ENCODE peak calls at places on chromosome 17, in four cellular contexts. P is breast epithelium, Y is H54, D is suprapubic skin. S is an unnamed sample.

GRCh38 chr17:81426676-81427445 is 31.6 kb downstream of the BAHCC1 start:
- DNase-seq in Y (no peak), P (no peak), D (no peak), S (no peak)

GRCh38 chr17:33284022-33284421 is 9.1 kb downstream of the ASIC2 start:
- DNase-seq in P (no peak), D (no peak), Y (no peak), S (no peak)

GRCh38 chr17:18148586-18148985 is 35.0 kb upstream of the ALKBH5 start:
- DNase-seq in Y (no peak), D (no peak), P (no peak), S (no peak)

GRCh38 chr17:68248199-68248825 is 469 bp downstream of the AMZ2 start:
- DNase-seq in P (no peak), Y (no peak), D (no peak), S (no peak)

GRCh38 chr17:65039349-65039988 is 17.1 kb downstream of the GNA13 start:
- DNase-seq in D (no peak), P (no peak), Y (no peak), S (no peak)

GRCh38 chr17:229945-230235 is 48.4 kb upstream of the DOC2B start:
- DNase-seq in Y (no peak), P (no peak), D (peak), S (no peak)

GRCh38 chr17:69810326-69811035 is 264.5 kb upstream of the KCNJ16 start:
- DNase-seq in Y (no peak), D (no peak), P (no peak), S (no peak)

GRCh38 chr17:1999557-2000251 is 25.4 kb downstream of the RTN4RL1 start:
- DNase-seq in Y (no peak), D (no peak), P (peak), S (no peak)

GRCh38 chr17:81031571-81032550 is 3.1 kb upstream of the BAIAP2 start:
- DNase-seq in D (no peak), Y (no peak), P (no peak), S (no peak)

GRCh38 chr17:74228326-74228978 is 15.1 kb downstream of the TTYH2 start:
- DNase-seq in Y (no peak), P (no peak), D (no peak), S (no peak)

GRCh38 chr17:17669081-17669850 is 12.0 kb upstream of the RAI1 start:
- DNase-seq in Y (no peak), P (no peak), D (no peak), S (no peak)

GRCh38 chr17:49387374-49388289 is 25.6 kb upstream of the ZNF652 start:
- DNase-seq in D (no peak), P (no peak), Y (no peak), S (no peak)

GRCh38 chr17:69430488-69430887 is 16.0 kb downstream of the MAP2K6 start:
- DNase-seq in P (no peak), Y (no peak), D (no peak), S (no peak)

GRCh38 chr17:20095366-20096080 is 86.4 kb downstream of the SPECC1 start:
- DNase-seq in P (no peak), Y (peak), D (no peak), S (peak)

GRCh38 chr17:34377078-34377823 is 14.2 kb upstream of the CCL1 start:
- DNase-seq in D (no peak), P (no peak), Y (no peak), S (no peak)

GRCh38 chr17:40307001-40307690 is 1.8 kb upstream of the RARA start:
- DNase-seq in Y (no peak), D (peak), P (no peak), S (no peak)

GRCh38 chr17:83078378-83079339 is 750 bp upstream of the METRNL start:
- DNase-seq in Y (no peak), P (no peak), D (no peak), S (no peak)

GRCh38 chr17:39617446-39618251 is 9.1 kb upstream of the PPP1R1B start:
- DNase-seq in P (peak), Y (peak), D (no peak), S (peak)

GRCh38 chr17:82681547-82681946 is 17.0 kb downstream of the RAB40B start:
- DNase-seq in P (no peak), Y (no peak), D (no peak), S (no peak)

GRCh38 chr17:49990921-49991320 is 4.1 kb downstream of the DLX3 start:
- DNase-seq in P (no peak), Y (no peak), D (peak), S (no peak)

GRCh38 chr17:63703556-63704258 is 3.8 kb upstream of the LIMD2 start:
- DNase-seq in D (peak), Y (no peak), P (no peak), S (no peak)

GRCh38 chr17:21272881-21273839 is 11.4 kb upstream of the MAP2K3 start:
- DNase-seq in P (no peak), D (no peak), Y (no peak), S (peak)
- TF ChIP-seq POLR2A in P (no peak), D (no peak), Y (no peak), S (no peak)

DNA sequence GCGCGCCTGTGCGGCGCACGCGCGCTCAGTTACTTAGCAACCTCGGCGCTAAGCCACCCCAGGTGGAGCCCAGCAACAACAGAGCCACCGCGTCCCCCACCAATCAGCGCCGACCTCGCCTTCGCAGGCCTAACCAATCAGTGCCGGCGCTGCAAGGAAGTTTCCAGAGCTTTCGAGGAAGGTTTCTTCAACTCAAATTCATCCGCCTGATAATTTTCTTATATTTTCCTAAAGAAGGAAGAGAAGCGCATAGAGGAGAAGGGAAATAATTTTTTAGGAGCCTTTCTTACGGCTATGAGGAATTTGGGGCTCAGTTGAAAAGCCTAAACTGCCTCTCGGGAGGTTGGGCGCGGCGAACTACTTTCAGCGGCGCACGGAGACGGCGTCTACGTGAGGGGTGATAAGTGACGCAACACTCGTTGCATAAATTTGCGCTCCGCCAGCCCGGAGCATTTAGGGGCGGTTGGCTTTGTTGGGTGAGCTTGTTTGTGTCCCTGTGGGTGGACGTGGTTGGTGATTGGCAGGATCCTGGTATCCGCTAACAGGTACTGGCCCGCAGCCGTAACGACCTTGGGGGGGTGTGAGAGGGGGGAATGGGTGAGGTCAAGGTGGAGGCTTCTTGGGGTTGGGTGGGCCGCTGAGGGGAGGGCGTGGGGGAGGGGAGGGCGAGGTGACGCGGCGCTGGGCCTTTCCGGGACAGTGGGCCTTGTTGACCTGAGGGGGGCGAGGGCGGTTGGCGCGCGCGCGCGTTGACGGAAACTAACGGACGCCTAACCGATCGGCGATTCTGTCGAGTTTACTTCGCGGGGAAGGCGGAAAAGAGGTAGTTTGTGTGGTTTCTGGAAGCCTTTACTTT is at the start of gene UBB:
- DNase-seq in Y (peak), P (peak), D (peak), S (peak)
- TF ChIP-seq POLR2A in Y (peak), P (peak), D (peak), S (peak)

DNA sequence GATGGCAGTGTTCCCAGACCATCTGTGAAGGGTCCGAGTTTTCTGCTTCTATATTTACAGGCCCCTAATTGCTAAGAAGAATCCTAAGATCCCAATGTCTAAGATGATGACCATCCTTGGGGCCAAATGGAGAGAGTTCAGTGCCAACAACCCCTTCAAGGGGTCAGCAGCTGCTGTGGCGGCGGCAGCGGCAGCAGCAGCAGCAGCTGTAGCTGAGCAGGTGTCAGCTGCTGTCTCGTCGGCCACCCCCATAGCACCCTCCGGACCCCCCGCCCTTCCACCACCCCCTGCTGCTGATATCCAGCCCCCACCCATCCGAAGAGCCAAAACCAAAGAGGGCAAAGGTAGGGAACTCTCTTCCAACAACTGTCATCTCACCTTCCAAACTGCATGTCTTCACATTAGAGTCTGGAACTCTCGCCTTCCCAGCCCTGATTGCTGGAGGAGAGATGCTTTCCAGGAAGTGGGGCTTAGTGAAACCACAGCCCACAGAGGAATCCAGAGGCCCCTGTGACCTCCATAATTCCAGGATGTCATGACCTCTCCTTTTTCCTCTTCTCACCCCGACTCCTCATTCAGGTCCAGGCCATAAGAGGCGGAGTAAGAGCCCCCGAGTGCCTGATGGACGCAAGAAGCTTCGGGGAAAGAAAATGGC is 4.8 kb downstream of the CHD3 start:
- DNase-seq in P (no peak), Y (no peak), D (no peak), S (no peak)
- TF ChIP-seq POLR2A in P (no peak), Y (no peak), D (no peak), S (no peak)

GRCh38 chr17:42277342-42277712 is 1.1 kb upstream of the STAT5B start:
- DNase-seq in P (no peak), D (no peak), Y (no peak), S (no peak)
- TF ChIP-seq POLR2A in P (no peak), D (no peak), Y (no peak), S (no peak)

GRCh38 chr17:77373298-77374169 is 232.8 kb downstream of the SEC14L1 start:
- DNase-seq in P (no peak), D (no peak), Y (no peak), S (no peak)
- TF ChIP-seq POLR2A in P (no peak), D (no peak), Y (no peak), S (no peak)

GRCh38 chr17:58321571-58322525 is 6.7 kb downstream of the TSPOAP1 start:
- DNase-seq in D (no peak), P (no peak), Y (peak), S (no peak)

GRCh38 chr17:58323420-58324408 is 4.9 kb downstream of the TSPOAP1 start:
- DNase-seq in Y (no peak), D (no peak), P (no peak), S (no peak)

GRCh38 chr17:58320570-58321323 is 7.8 kb downstream of the TSPOAP1 start:
- DNase-seq in P (no peak), D (no peak), Y (no peak), S (no peak)

GRCh38 chr17:58324409-58325288 is 3.9 kb downstream of the TSPOAP1 start:
- DNase-seq in P (peak), Y (no peak), D (no peak), S (no peak)

DNA sequence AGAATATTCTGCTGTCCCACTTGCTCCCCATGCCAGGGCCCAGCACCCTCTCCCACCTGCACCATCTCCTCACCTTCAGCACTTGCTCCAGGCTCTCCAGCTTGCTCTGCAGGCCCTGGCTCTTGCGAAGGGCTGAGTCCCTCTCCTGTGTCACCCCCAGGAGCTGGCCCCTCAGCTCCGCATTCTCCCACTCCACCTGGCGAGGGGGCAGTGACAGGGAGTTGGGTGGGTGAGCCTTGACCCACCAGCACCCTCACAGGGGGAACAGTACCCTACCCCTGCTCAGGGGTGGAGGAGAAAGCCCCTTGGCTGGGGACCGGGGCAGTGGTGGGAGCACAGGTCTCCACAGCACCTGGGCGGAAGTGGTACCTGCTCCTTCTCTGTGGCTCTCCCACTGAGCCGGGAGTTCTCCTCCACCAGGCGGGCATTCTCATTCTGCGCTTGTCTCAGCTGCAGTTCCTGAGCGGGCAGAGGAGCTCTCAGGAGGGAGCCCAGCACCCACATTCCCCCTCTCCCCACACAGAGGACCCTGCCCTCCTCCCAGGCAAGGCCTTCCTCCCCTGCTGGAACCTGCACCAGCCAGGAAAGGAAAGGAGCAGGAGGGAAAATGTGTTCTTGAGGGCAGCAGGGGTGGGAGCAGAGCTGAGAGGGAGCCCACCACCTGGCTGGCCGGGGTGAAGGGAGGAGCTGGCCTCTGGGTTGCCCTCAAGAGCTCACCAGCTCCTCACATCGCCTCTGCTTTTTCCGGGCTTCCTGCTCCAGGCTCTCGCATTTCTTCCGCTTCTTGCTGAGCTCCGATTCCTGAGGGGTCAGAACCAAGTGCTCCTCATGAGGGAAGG is 5.8 kb downstream of the TSPOAP1 start:
- DNase-seq in P (no peak), Y (no peak), D (no peak), S (no peak)
- TF ChIP-seq POLR2A in P (no peak), Y (no peak), D (no peak), S (no peak)

DNA sequence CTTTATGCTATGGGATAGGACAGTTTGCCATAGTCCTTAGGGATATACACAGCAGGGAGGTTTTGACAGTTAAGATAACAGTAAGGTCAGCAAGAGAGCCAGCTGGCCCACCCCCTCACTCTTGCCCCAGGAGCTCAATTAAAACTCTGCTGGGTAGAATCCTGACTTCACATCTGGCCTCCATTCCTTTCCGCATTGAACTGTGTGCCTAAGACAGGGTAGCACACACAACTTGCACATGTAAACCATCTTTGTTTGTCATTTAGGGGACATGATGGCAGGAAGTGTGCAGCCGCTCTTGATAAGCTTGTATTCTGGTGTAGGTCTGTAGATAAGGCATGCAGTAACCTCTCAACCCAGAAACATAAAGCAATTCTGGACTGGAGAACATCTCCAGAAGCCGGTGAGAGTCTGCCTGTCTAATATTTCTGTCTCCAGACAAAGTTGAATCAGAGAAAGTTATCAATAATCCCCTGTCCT is 5.2 kb downstream of the MINK1 start:
- DNase-seq in Y (no peak), P (no peak), D (no peak), S (no peak)
- TF ChIP-seq POLR2A in Y (no peak), P (no peak), D (no peak), S (no peak)

DNA sequence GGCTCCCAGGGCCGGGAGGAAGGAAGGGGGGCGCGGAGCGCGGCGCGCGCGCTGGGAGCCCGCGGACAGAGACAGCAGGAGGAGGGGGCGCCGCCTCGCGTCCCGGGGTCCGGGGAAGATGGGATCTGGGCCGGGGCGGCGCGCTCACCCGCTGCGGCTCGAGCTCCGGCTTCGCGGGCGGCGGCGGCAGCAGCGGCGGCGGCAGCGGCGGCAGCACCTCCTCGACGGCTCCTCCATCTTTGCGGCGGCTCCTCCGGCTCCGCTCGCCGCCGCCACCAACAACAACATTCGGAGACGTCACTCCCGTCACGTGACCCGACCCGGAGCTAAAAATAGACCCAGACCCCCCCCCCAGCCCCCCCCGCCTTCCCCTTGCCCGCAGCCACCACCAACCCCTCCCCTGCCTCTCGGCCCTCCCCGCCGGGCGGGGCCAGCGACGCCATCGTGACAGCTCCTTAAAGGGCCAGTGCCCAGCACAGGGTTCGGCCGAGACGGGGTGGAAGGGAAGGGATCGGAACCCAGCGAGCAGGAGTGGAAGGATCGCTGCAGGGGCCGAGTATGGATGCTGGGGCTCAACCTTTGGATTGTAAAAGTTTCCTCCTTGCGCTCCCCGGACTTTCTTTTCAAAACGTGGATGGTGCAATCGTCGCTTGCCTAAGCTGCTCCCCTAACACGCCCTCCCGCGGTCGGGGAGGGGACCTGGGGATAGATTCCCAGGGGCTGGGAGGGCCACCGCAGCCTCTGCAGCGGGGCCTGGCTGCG is at the start of gene HDAC5:
- DNase-seq in P (peak), D (peak), Y (peak), S (peak)
- TF ChIP-seq POLR2A in P (peak), D (peak), Y (peak), S (no peak)

GRCh38 chr17:30116661-30117547 is at the start of gene NSRP1:
- DNase-seq in D (peak), Y (peak), P (peak), S (peak)
- TF ChIP-seq POLR2A in D (peak), Y (peak), P (peak), S (no peak)